ENCODE peak calls at places on chromosome 1, in eight cellular contexts. N is foreskin keratinocyte; P is lower lobe of right lung; A is aorta; X is activated T-cell treated with anti-CD3 and anti-CD28 coated beads, Interleukin-2, amount 50 U/mL, for 4 hours; R is effector memory CD8-positive, alpha-beta T cell; W is heart left ventricle; Y is left lung. Q is an unnamed sample.
A peak's percentile ranks its signal among the peaks of the same experiment; 100 is the strongest.

GRCh38 chr1:174167404-174167803 is 8.1 kb downstream of the RABGAP1L start:
- ATAC-seq in N (no peak), P (no peak), A (no peak), X (no peak), R (no peak), W (no peak), Y (no peak), Q (no peak)

GRCh38 chr1:30731806-30732276 is 8.5 kb upstream of the MATN1 start:
- ATAC-seq in N (no peak), P (peak; percentile 12), A (no peak), X (peak; percentile 51), R (no peak), W (no peak), Y (no peak), Q (no peak)

GRCh38 chr1:156076609-156077429 is 5.4 kb downstream of the MEX3A start:
- ATAC-seq in N (no peak), P (peak; percentile 69), A (peak; percentile 68), X (peak; percentile 44), R (peak; percentile 22), W (peak; percentile 87), Y (peak; percentile 52), Q (peak; percentile 36)

GRCh38 chr1:218488531-218488930 is 143.4 kb downstream of the TGFB2 start:
- ATAC-seq in N (no peak), P (no peak), A (no peak), X (no peak), R (no peak), W (no peak), Y (no peak), Q (no peak)

GRCh38 chr1:168504064-168504837 is 39.5 kb downstream of the XCL2 start:
- ATAC-seq in N (no peak), P (peak; percentile 96), A (peak; percentile 60), X (peak; percentile 80), R (peak; percentile 78), W (peak; percentile 81), Y (peak; percentile 96), Q (peak; percentile 79)

GRCh38 chr1:109307363-109308021 is 681 bp upstream of the MYBPHL start:
- ATAC-seq in N (no peak), P (peak; percentile 85), A (no peak), X (no peak), R (peak; percentile 17), W (peak; percentile 78), Y (peak; percentile 89), Q (no peak)

GRCh38 chr1:9890224-9890731 is 19.8 kb downstream of the CTNNBIP1 start:
- ATAC-seq in N (peak; percentile 78), P (no peak), A (no peak), X (no peak), R (no peak), W (peak; percentile 40), Y (peak; percentile 52), Q (peak; percentile 53)

GRCh38 chr1:207951652-207952051 is 40.7 kb upstream of the CD34 start:
- ATAC-seq in N (no peak), P (no peak), A (no peak), X (no peak), R (no peak), W (no peak), Y (no peak), Q (no peak)

GRCh38 chr1:86914635-86914997 is at the start of gene HS2ST1:
- ATAC-seq in N (no peak), P (no peak), A (no peak), X (no peak), R (no peak), W (no peak), Y (peak; percentile 47), Q (no peak)

GRCh38 chr1:25688390-25689119 is 72.0 kb downstream of the MAN1C1 start:
- ATAC-seq in N (no peak), P (no peak), A (peak; percentile 64), X (no peak), R (no peak), W (peak; percentile 45), Y (no peak), Q (no peak)

GRCh38 chr1:225539575-225539974 is 111.7 kb upstream of the LBR start:
- ATAC-seq in N (no peak), P (no peak), A (no peak), X (no peak), R (no peak), W (no peak), Y (no peak), Q (no peak)

GRCh38 chr1:150150511-150151021 is 850 bp downstream of the PLEKHO1 start:
- ATAC-seq in N (no peak), P (no peak), A (peak; percentile 22), X (no peak), R (no peak), W (peak; percentile 9), Y (peak; percentile 5), Q (no peak)

GRCh38 chr1:211705439-211706205 is 30.2 kb upstream of the NEK2 start:
- ATAC-seq in N (peak; percentile 91), P (peak; percentile 57), A (no peak), X (no peak), R (no peak), W (peak; percentile 44), Y (no peak), Q (peak; percentile 91)

GRCh38 chr1:10228528-10228927 is 18.2 kb downstream of the KIF1B start:
- ATAC-seq in N (no peak), P (no peak), A (no peak), X (no peak), R (no peak), W (no peak), Y (no peak), Q (no peak)

GRCh38 chr1:81174811-81175476 is 625.8 kb upstream of the ADGRL2 start:
- ATAC-seq in N (peak; percentile 93), P (peak; percentile 64), A (no peak), X (no peak), R (no peak), W (no peak), Y (peak; percentile 86), Q (peak; percentile 96)

GRCh38 chr1:236467327-236467641 is 56.5 kb upstream of the LGALS8 start:
- ATAC-seq in N (no peak), P (no peak), A (no peak), X (no peak), R (no peak), W (no peak), Y (no peak), Q (no peak)

GRCh38 chr1:236862615-236863211 is 67.6 kb downstream of the MTR start:
- ATAC-seq in N (no peak), P (no peak), A (no peak), X (no peak), R (no peak), W (peak; percentile 91), Y (peak; percentile 87), Q (no peak)

Q was measured in esophagus mucosa.